ENCODE peak calls at places on chromosomes 13 and 19, in five cellular contexts. M is fibroblast of lung, P is type B pancreatic cell, T is IMR-90, U is psoas muscle. S is an unnamed sample.

GRCh38 chr19:6481541-6482342 is at the start of gene DENND1C:
- DNase-seq in M (no peak), P (no peak), T (no peak), U (no peak), S (no peak)

GRCh38 chr13:74287672-74288169 is 153.5 kb upstream of the KLF12 start:
- DNase-seq in M (peak), P (no peak), T (peak), U (peak), S (peak)

GRCh38 chr19:30604657-30605056 is 232.5 kb downstream of the ZNF536 start:
- DNase-seq in M (no peak), P (no peak), T (no peak), U (no peak), S (no peak)

GRCh38 chr19:38057954-38058690 is 151.1 kb downstream of the SIPA1L3 start:
- DNase-seq in M (no peak), P (no peak), T (no peak), U (no peak), S (no peak)

GRCh38 chr13:83622422-83622784 is 259.9 kb downstream of the SLITRK1 start:
- DNase-seq in M (no peak), P (no peak), T (peak), U (no peak), S (peak)

GRCh38 chr19:14519860-14520407 is 1.7 kb upstream of the DNAJB1 start:
- DNase-seq in M (peak), P (no peak), T (peak), U (no peak), S (no peak)

GRCh38 chr13:100089633-100090032 is 740 bp downstream of the PCCA start:
- DNase-seq in M (peak), P (no peak), T (peak), U (no peak), S (peak)

GRCh38 chr13:67075239-67075638 is 154.9 kb downstream of the PCDH9 start:
- DNase-seq in M (peak), P (no peak), T (peak), U (no peak), S (peak)

GRCh38 chr13:77262198-77262597 is 64.7 kb downstream of the MYCBP2 start:
- DNase-seq in M (no peak), P (no peak), T (no peak), U (no peak), S (no peak)

GRCh38 chr19:3649888-3650287 is 23.3 kb upstream of the CACTIN start:
- DNase-seq in M (no peak), P (no peak), T (no peak), U (no peak), S (no peak)

GRCh38 chr19:50383307-50383851 is 768 bp upstream of the POLD1 start:
- DNase-seq in M (no peak), P (no peak), T (no peak), U (no peak), S (peak)

GRCh38 chr13:31174018-31174417 is 12.3 kb upstream of the HSPH1 start:
- DNase-seq in M (peak), P (no peak), T (peak), U (no peak), S (peak)

GRCh38 chr13:76820759-76821158 is 65.4 kb downstream of the KCTD12 start:
- DNase-seq in M (peak), P (no peak), T (no peak), U (peak), S (no peak)

GRCh38 chr19:47697863-47698609 is 15.2 kb upstream of the EHD2 start:
- DNase-seq in M (peak), P (no peak), T (peak), U (peak), S (peak)

GRCh38 chr13:98466634-98467236 is 110.2 kb downstream of the STK24 start:
- DNase-seq in M (peak), P (no peak), T (peak), U (no peak), S (peak)

GRCh38 chr13:105969761-105970160 is 565.7 kb downstream of the EFNB2 start:
- DNase-seq in M (no peak), P (no peak), T (no peak), U (no peak), S (peak)

GRCh38 chr13:84902243-84902642 is 897.0 kb downstream of the SLITRK6 start:
- DNase-seq in M (no peak), P (no peak), T (no peak), U (no peak), S (no peak)

GRCh38 chr13:27023385-27023784 is 148.2 kb downstream of the USP12 start:
- DNase-seq in M (no peak), P (no peak), T (no peak), U (no peak), S (no peak)

GRCh38 chr19:38850976-38851621 is 1.3 kb upstream of the HNRNPL start:
- DNase-seq in M (no peak), P (no peak), T (no peak), U (peak), S (no peak)

GRCh38 chr19:1340681-1341469 is 42.8 kb upstream of the NDUFS7 start:
- DNase-seq in M (no peak), P (no peak), T (no peak), U (no peak), S (no peak)

GRCh38 chr19:5563941-5564612 is 3.7 kb downstream of the TINCR start:
- DNase-seq in M (no peak), P (no peak), T (peak), U (no peak), S (peak)

GRCh38 chr19:47494729-47495128 is 10.7 kb upstream of the KPTN start:
- DNase-seq in M (no peak), P (no peak), T (no peak), U (peak), S (no peak)

GRCh38 chr13:97364827-97365226 is 69.1 kb upstream of the RAP2A start:
- DNase-seq in M (no peak), P (no peak), T (no peak), U (no peak), S (no peak)

GRCh38 chr19:34757441-34757840 is 15.6 kb downstream of the ZNF599 start:
- DNase-seq in M (no peak), P (no peak), T (no peak), U (no peak), S (no peak)

DNA sequence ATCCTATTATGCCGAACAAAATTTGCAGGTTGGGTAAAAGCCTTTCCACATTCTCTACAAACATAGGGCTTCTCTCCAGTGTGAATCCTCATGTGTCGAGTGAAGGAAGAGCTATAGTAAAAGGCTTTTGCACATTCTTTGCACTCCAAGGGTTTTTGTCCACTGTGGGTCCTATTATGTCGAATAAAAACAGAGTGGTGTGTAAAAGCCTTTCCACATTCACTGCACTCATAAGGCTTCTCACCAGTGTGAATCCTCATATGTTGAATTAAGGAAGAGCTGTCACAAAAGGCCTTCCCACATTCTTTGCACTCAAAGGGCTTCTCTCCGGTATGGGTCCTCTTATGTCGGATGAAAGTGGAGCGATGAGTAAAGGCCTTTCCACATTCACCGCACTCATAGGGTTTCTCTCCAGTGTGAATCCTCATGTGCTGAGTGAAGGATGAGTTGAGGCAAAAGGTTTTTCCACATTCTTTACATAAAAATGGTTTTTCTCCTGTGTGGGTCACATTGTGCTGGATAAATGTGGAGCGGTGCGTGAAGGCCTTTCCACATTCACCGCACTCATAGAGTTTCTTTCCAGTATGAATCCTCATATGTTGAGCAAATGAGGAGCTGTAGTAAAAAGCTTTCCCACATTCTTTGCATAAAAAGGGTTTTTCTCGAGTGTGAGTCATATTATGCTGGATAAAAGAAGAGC is 13.6 kb downstream of the ZNF599 start:
- DNase-seq in M (no peak), P (no peak), T (no peak), U (no peak), S (no peak)
- TF ChIP-seq CTCF in M (no peak), P (no peak), T (no peak), U (no peak), S (no peak)

GRCh38 chr13:39044536-39044935 is 6.3 kb downstream of the NHLRC3 start:
- DNase-seq in M (no peak), P (no peak), T (no peak), U (no peak), S (no peak)

GRCh38 chr13:39051157-39051556 is 12.9 kb downstream of the NHLRC3 start:
- DNase-seq in M (peak), P (no peak), T (peak), U (no peak), S (peak)

GRCh38 chr13:39048806-39049205 is 10.6 kb downstream of the NHLRC3 start:
- DNase-seq in M (no peak), P (no peak), T (no peak), U (no peak), S (no peak)

GRCh38 chr13:39049274-39049673 is 11.0 kb downstream of the NHLRC3 start:
- DNase-seq in M (no peak), P (no peak), T (no peak), U (no peak), S (no peak)

DNA sequence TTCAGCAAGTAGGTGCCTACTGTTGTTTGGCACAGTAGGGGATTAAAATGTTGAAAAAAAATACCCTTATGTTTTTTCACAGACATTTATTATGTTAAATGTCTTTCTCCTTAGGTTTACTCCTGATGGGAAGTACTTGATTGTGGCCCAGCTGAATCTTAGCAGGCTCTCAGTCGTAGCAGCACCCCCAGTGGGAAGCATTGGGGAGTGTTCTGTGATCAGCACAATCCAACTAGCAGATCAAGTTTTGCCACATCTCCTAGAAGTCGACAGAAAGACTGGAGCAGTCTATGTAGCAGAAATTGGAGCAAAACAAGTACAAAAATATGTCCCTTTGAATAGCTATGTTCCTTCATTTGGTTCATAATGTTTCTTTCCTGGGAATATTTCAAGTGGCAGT is 9.3 kb downstream of the NHLRC3 start:
- DNase-seq in M (no peak), P (no peak), T (no peak), U (no peak), S (no peak)
- TF ChIP-seq CTCF in M (no peak), P (peak), T (no peak), U (no peak), S (no peak)

GRCh38 chr19:41753936-41754529 is 1.3 kb upstream of the CEACAM6 start:
- DNase-seq in M (peak), P (no peak), T (peak), U (no peak), S (peak)
- TF ChIP-seq CTCF in M (peak), P (peak), T (peak), U (peak), S (peak)

GRCh38 chr13:20035130-20035529 is 76.6 kb downstream of the ZMYM2 start:
- DNase-seq in M (peak), P (no peak), T (no peak), U (no peak), S (no peak)
- TF ChIP-seq CTCF in M (no peak), P (peak), T (no peak), U (no peak), S (no peak)